ENCODE peak calls at places on chromosome X, in five cellular contexts. C is dorsolateral prefrontal cortex; K is neuronal stem cell; V is substantia nigra; J is CD8-positive, alpha-beta memory T cell. M is an unnamed sample.

GRCh38 chrX:154374361-154375155 is at the start of gene FLNA:
- DNase-seq in J (no peak), C (no peak), K (no peak), V (no peak), M (no peak)

GRCh38 chrX:154840856-154841255 is 6.4 kb upstream of the SMIM9 start:
- DNase-seq in K (no peak), C (no peak), V (no peak), J (peak), M (no peak)

GRCh38 chrX:112877771-112878173 is 37.1 kb upstream of the AMOT start:
- DNase-seq in V (no peak), K (no peak), C (no peak), J (no peak), M (no peak)

GRCh38 chrX:153968754-153969124 is 2.9 kb downstream of the HCFC1 start:
- DNase-seq in V (no peak), K (no peak), J (no peak), C (no peak), M (no peak)

GRCh38 chrX:24226176-24226575 is 76.6 kb downstream of the ZFX start:
- DNase-seq in K (no peak), C (no peak), V (no peak), J (no peak), M (no peak)

GRCh38 chrX:10007604-10008003 is 40.4 kb downstream of the CLDN34 start:
- DNase-seq in V (no peak), J (no peak), K (no peak), C (no peak), M (no peak)

GRCh38 chrX:119698835-119699234 is 5.9 kb upstream of the SEPTIN6 start:
- DNase-seq in K (no peak), J (no peak), C (no peak), V (no peak), M (no peak)

GRCh38 chrX:22963186-22963585 is 36.6 kb upstream of the DDX53 start:
- DNase-seq in V (no peak), K (no peak), C (no peak), J (no peak), M (no peak)

GRCh38 chrX:38278682-38279081 is 48.6 kb downstream of the RPGR start:
- DNase-seq in V (no peak), C (no peak), J (no peak), K (no peak), M (no peak)

GRCh38 chrX:48480583-48480982 is 4.6 kb downstream of the FTSJ1 start:
- DNase-seq in K (no peak), V (no peak), J (no peak), C (no peak), M (no peak)

GRCh38 chrX:153642655-153643430 is 4.2 kb upstream of the DUSP9 start:
- DNase-seq in K (no peak), J (no peak), V (no peak), C (peak), M (no peak)

GRCh38 chrX:141814213-141814857 is 23.8 kb upstream of the MAGEC3 start:
- DNase-seq in K (no peak), J (no peak), C (no peak), V (no peak), M (no peak)

GRCh38 chrX:135520022-135520552 is 373 bp upstream of the INTS6L start:
- DNase-seq in V (no peak), K (no peak), C (no peak), J (no peak), M (no peak)

GRCh38 chrX:34658316-34658715 is 1.2 kb upstream of the TMEM47 start:
- DNase-seq in V (no peak), K (no peak), C (no peak), J (no peak), M (no peak)

GRCh38 chrX:45769919-45770582 is 569.4 kb upstream of the DIPK2B start:
- DNase-seq in C (no peak), J (no peak), V (peak), K (no peak), M (no peak)

GRCh38 chrX:45774961-45775360 is 574.3 kb upstream of the DIPK2B start:
- DNase-seq in J (no peak), C (no peak), K (no peak), V (no peak), M (no peak)

GRCh38 chrX:45768666-45769065 is 568.0 kb upstream of the DIPK2B start:
- DNase-seq in J (no peak), C (no peak), V (no peak), K (no peak), M (no peak)

GRCh38 chrX:45771114-45771513 is 570.4 kb upstream of the DIPK2B start:
- DNase-seq in K (no peak), C (no peak), J (no peak), V (no peak), M (no peak)

DNA sequence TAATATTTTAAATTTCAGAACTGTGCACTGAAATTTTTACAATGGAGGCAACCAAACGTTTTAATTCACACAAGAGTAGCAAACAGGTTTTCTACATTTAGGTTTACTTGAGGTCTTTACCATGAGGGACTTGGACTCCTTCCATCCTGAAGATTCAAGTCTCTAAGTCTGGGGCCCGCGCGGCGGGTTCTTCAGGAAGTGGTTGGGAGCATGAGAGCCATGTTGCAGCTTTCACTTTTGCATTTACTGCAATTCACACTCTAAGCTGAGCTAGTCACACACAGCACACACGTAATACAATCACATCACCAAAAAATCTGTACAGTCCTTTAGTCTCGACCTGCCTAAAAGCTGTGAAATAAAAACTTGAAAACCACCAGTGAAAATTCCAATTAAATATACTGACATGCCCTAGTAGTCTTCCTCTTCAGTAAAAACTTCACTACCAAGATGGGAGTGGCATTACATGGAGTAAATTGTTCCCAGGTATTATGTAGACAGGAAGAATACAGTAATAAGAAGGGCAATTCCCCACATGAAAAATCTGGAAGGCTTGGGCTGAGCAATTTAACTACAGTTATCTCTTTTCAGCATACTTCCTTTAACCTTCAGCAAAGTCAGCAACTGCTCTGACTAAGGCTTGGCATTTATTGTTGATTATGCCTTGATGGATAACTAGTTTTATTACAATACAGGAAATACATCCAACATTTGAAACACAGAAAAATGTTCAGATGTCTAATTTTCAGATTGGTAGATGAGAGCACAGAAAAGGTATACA is 571.1 kb upstream of the DIPK2B start:
- DNase-seq in J (peak), K (no peak), V (no peak), C (no peak), M (no peak)
- H3K27ac ChIP-seq in J (no peak), K (no peak), V (no peak), C (peak), M (peak)

DNA sequence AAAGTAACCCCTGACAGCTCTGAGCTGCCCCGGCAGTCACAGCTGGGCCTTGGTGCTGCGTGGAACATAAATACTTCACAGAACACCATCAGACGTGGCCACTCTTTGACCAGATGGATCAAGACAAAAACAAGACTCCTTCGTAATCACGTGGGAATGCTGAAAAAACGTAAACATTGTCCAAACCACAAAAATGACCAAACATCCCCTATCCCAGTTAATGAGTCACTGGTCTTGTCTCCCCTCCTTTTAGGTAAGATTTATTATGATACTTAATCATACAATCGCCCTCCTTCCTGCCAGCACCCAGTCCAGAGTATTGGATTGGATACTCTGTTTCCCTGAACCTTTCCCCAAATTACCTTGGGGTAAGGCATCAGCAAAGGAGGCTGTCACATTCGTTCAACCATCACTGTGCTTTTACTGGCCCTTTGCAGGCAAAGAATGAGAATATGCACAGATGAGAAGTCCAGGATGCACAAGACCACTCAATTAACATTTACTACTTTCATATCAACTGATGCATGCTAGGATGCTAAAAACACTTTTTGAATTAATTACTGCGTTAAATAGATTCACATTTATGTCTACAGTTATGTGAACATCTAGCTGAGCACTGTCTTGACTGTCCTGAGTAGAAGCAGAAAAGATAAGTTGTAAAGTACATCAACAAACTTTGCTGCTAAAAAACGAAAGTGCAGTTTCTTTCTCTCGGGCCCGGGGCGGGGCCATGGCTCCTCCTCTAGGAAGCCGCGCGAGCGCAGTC is 502 bp upstream of the TCEANC start:
- DNase-seq in C (no peak), V (no peak), K (no peak), J (no peak), M (no peak)
- H3K27ac ChIP-seq in C (peak), V (peak), K (no peak), J (peak), M (peak)

GRCh38 chrX:109374276-109374960 is 107.5 kb downstream of the GUCY2F start:
- DNase-seq in K (no peak), C (no peak), V (no peak), J (no peak), M (peak)
- H3K27ac ChIP-seq in K (no peak), C (no peak), V (no peak), J (no peak), M (peak)

GRCh38 chrX:17412692-17413091 is 37.7 kb downstream of the NHS start:
- DNase-seq in C (no peak), V (no peak), K (no peak), J (no peak), M (no peak)

GRCh38 chrX:17411189-17411588 is 36.2 kb downstream of the NHS start:
- DNase-seq in K (no peak), C (no peak), V (no peak), J (no peak), M (no peak)

GRCh38 chrX:17413228-17413627 is 38.2 kb downstream of the NHS start:
- DNase-seq in C (no peak), V (no peak), K (no peak), J (no peak), M (peak)

GRCh38 chrX:17405225-17405969 is 30.4 kb downstream of the NHS start:
- DNase-seq in C (no peak), V (no peak), K (no peak), J (no peak), M (peak)

DNA sequence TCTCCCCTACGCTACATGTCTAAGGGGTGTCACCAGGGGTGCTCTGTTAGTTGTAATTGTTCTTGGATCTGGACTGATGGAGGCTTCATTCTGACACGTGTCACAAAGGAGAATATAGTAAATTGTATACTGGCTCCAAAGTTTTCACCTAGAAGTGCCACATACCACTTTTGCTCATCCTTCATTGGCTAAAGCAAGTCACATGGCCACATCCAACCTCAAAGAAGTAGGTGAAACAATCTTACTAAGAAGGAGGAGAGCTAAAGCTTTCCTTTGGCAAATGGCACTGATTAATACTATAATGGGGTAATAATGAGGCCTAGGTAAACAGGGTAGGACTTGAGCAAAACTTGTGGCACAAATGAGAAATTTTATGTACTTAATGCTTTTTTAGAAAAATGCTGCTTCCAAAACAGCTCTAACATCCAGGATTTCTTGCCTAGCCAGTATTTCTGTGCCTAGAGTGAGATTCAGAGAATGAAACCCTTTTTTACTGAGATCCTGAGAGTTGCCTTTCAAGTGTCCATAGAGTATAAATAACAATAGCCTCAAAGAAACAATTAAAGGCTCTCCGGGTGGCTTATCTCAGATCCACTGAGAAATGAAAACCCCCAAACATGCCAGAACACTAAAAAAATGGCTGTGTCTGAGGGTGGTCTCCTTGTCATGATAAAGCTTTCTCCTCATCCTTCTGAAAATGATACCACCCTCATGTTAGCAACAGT is 34.7 kb downstream of the NHS start:
- DNase-seq in V (no peak), K (no peak), C (no peak), J (no peak), M (no peak)
- H3K27ac ChIP-seq in V (no peak), K (no peak), C (no peak), J (no peak), M (no peak)

GRCh38 chrX:11480626-11481025 is 185.1 kb downstream of the ARHGAP6 start:
- DNase-seq in K (no peak), C (no peak), J (no peak), V (no peak), M (no peak)
- H3K27ac ChIP-seq in K (no peak), C (no peak), J (no peak), V (no peak), M (no peak)